ENCODE peak calls at places on chromosomes 6 and 20, in four cellular contexts. One of them, this sample, is unnamed. For H3K4me1 and H3K9me3, the result is how much of the 10 kb centered on the place peaks cover.

GRCh38 chr6:106520711-106521367 is 108.5 kb downstream of the RTN4IP1 start:
- DNase-seq in tibial artery: no peak
- DNase-seq in kidney: no peak
- DNase-seq in sigmoid colon: no peak
- DNase-seq in this sample: no peak

GRCh38 chr20:19497064-19497463 is 261.0 kb upstream of the RIN2 start:
- DNase-seq in tibial artery: no peak
- DNase-seq in kidney: no peak
- DNase-seq in sigmoid colon: no peak
- DNase-seq in this sample: no peak

GRCh38 chr20:62320581-62321354 is 18.0 kb downstream of the ADRM1 start:
- DNase-seq in tibial artery: no peak
- DNase-seq in kidney: peak
- DNase-seq in sigmoid colon: no peak
- DNase-seq in this sample: no peak

GRCh38 chr6:113281014-113281810 is 575.9 kb upstream of the MARCKS start:
- DNase-seq in tibial artery: no peak
- DNase-seq in kidney: no peak
- DNase-seq in sigmoid colon: no peak
- DNase-seq in this sample: no peak

GRCh38 chr6:15358579-15359327 is 112.9 kb downstream of the JARID2 start:
- DNase-seq in tibial artery: no peak
- DNase-seq in kidney: no peak
- DNase-seq in sigmoid colon: no peak
- DNase-seq in this sample: peak

GRCh38 chr6:118401325-118401998 is 146.6 kb upstream of the PLN start:
- DNase-seq in tibial artery: no peak
- DNase-seq in kidney: no peak
- DNase-seq in sigmoid colon: no peak
- DNase-seq in this sample: no peak

GRCh38 chr6:83019741-83020140 is 45.9 kb downstream of the UBE3D start:
- DNase-seq in tibial artery: no peak
- DNase-seq in kidney: no peak
- DNase-seq in sigmoid colon: no peak
- DNase-seq in this sample: no peak

GRCh38 chr20:37406010-37406998 is 60.4 kb downstream of the SRC start:
- DNase-seq in tibial artery: no peak
- DNase-seq in kidney: no peak
- DNase-seq in sigmoid colon: no peak
- DNase-seq in this sample: peak

GRCh38 chr20:57657537-57658446 is 37.6 kb upstream of the ZBP1 start:
- DNase-seq in tibial artery: no peak
- DNase-seq in kidney: peak
- DNase-seq in sigmoid colon: peak
- DNase-seq in this sample: no peak

GRCh38 chr6:141488466-141488865 is 644.3 kb upstream of the GJE1 start:
- DNase-seq in tibial artery: no peak
- DNase-seq in kidney: no peak
- DNase-seq in sigmoid colon: no peak
- DNase-seq in this sample: no peak

GRCh38 chr20:53847118-53847842 is 223.1 kb downstream of the BCAS1 start:
- DNase-seq in tibial artery: no peak
- DNase-seq in kidney: no peak
- DNase-seq in sigmoid colon: no peak
- DNase-seq in this sample: no peak

GRCh38 chr6:138226701-138227315 is 8.5 kb upstream of the PBOV1 start:
- DNase-seq in tibial artery: no peak
- DNase-seq in kidney: no peak
- DNase-seq in sigmoid colon: no peak
- DNase-seq in this sample: no peak
- H3K4me1 ChIP-seq in tibial artery: under half
- H3K4me1 ChIP-seq in kidney: under half
- H3K4me1 ChIP-seq in sigmoid colon: under half
- H3K4me1 ChIP-seq in this sample: under half

GRCh38 chr20:64038579-64039292 is 2.8 kb downstream of the C20orf204 start:
- DNase-seq in tibial artery: peak
- DNase-seq in kidney: peak
- DNase-seq in sigmoid colon: peak
- DNase-seq in this sample: peak
- TF ChIP-seq CTCF in tibial artery: peak
- TF ChIP-seq CTCF in kidney: peak
- TF ChIP-seq CTCF in sigmoid colon: peak
- TF ChIP-seq CTCF in this sample: peak

DNA sequence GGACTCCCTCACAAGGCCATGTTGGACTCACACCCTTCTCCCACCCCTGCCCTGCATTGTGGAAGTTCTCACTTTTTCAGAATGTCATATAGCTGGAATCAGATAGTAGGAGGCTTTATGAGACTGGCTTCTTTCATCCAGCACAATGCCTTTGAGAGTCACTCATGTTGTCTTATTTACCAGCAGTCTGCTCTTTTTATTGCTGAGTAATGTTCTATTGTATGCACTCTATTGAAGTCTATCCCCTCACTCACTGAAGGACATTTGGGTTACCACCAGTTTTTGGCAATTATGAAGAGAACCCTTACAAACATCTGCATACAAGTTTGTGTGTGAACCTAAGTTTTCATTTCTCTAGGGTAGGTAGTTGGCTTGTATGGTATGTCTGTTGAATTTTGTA is 80.8 kb upstream of the KCNK16 start:
- DNase-seq in tibial artery: no peak
- DNase-seq in kidney: no peak
- DNase-seq in sigmoid colon: no peak
- DNase-seq in this sample: no peak
- H3K9me3 ChIP-seq in tibial artery: under half
- H3K9me3 ChIP-seq in kidney: under half
- H3K9me3 ChIP-seq in sigmoid colon: under half
- H3K9me3 ChIP-seq in this sample: under half

GRCh38 chr6:108592371-108593337 is 31.9 kb downstream of the FOXO3 start:
- DNase-seq in tibial artery: peak
- DNase-seq in kidney: no peak
- DNase-seq in sigmoid colon: peak
- DNase-seq in this sample: peak

GRCh38 chr6:108597601-108598315 is 37.0 kb downstream of the FOXO3 start:
- DNase-seq in tibial artery: no peak
- DNase-seq in kidney: no peak
- DNase-seq in sigmoid colon: peak
- DNase-seq in this sample: no peak

GRCh38 chr6:108596947-108597346 is 36.2 kb downstream of the FOXO3 start:
- DNase-seq in tibial artery: no peak
- DNase-seq in kidney: no peak
- DNase-seq in sigmoid colon: no peak
- DNase-seq in this sample: no peak

GRCh38 chr6:108591040-108591816 is 30.5 kb downstream of the FOXO3 start:
- DNase-seq in tibial artery: no peak
- DNase-seq in kidney: no peak
- DNase-seq in sigmoid colon: no peak
- DNase-seq in this sample: no peak

DNA sequence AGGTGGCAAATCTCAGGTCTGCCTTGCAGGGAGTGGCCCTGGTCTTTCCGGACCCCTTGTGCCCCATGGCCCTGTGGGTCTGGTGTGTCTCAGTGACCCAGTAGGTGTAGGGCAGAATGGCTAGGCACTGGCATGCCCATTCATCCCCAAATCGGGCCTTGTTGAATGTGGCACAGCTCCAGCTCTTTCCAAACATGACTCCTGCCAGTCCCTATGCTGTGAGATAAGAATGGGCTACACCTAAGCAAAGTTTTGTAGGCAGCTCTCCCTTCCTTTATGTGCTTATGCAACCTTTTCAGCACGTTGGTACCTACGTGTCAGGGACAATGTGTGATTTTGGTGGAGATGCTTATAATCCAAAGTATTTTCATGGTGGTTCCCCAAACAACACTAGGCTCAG is 33.9 kb downstream of the FOXO3 start:
- DNase-seq in tibial artery: peak
- DNase-seq in kidney: no peak
- DNase-seq in sigmoid colon: no peak
- DNase-seq in this sample: no peak
- H3K4me1 ChIP-seq in tibial artery: half or more
- H3K4me1 ChIP-seq in kidney: half or more
- H3K4me1 ChIP-seq in sigmoid colon: half or more
- H3K4me1 ChIP-seq in this sample: under half

GRCh38 chr6:100678027-100678426 is 203.1 kb downstream of the ASCC3 start:
- DNase-seq in tibial artery: no peak
- DNase-seq in kidney: no peak
- DNase-seq in sigmoid colon: no peak
- DNase-seq in this sample: peak
- TF ChIP-seq CTCF in tibial artery: peak
- TF ChIP-seq CTCF in kidney: no peak
- TF ChIP-seq CTCF in sigmoid colon: no peak
- TF ChIP-seq CTCF in this sample: no peak

GRCh38 chr6:169976301-169977081 is 225.1 kb downstream of the ERMARD start:
- DNase-seq in tibial artery: peak
- DNase-seq in kidney: peak
- DNase-seq in sigmoid colon: peak
- DNase-seq in this sample: no peak

GRCh38 chr6:169979873-169980440 is 228.5 kb downstream of the ERMARD start:
- DNase-seq in tibial artery: no peak
- DNase-seq in kidney: peak
- DNase-seq in sigmoid colon: peak
- DNase-seq in this sample: no peak

GRCh38 chr6:169975701-169976100 is 224.3 kb downstream of the ERMARD start:
- DNase-seq in tibial artery: peak
- DNase-seq in kidney: peak
- DNase-seq in sigmoid colon: no peak
- DNase-seq in this sample: no peak

GRCh38 chr6:169978615-169979161 is 227.3 kb downstream of the ERMARD start:
- DNase-seq in tibial artery: peak
- DNase-seq in kidney: peak
- DNase-seq in sigmoid colon: peak
- DNase-seq in this sample: no peak

GRCh38 chr6:169977434-169978265 is 226.2 kb downstream of the ERMARD start:
- DNase-seq in tibial artery: peak
- DNase-seq in kidney: peak
- DNase-seq in sigmoid colon: peak
- DNase-seq in this sample: no peak
- H3K9me3 ChIP-seq in tibial artery: under half
- H3K9me3 ChIP-seq in kidney: under half
- H3K9me3 ChIP-seq in sigmoid colon: under half
- H3K9me3 ChIP-seq in this sample: under half